ENCODE peak calls at places on chromosomes 4 and X, in seven cellular contexts. One of them, this sample, is unnamed.

GRCh38 chr4:108953941-108954340 is 191.1 kb upstream of the ETNPPL start:
- DNase-seq in H1: no peak
- DNase-seq in H9: no peak
- DNase-seq in IMR-90: no peak
- DNase-seq in neuronal stem cell: no peak
- DNase-seq in mesendoderm: no peak
- DNase-seq in mesenchymal stem cell: no peak
- DNase-seq in this sample: no peak

GRCh38 chr4:8862800-8863758 is 8.6 kb downstream of the HMX1 start:
- DNase-seq in H1: peak; percentile 58
- DNase-seq in H9: no peak
- DNase-seq in IMR-90: no peak
- DNase-seq in neuronal stem cell: no peak
- DNase-seq in mesendoderm: no peak
- DNase-seq in mesenchymal stem cell: no peak
- DNase-seq in this sample: no peak

GRCh38 chr4:82044141-82044993 is 329.4 kb downstream of the HNRNPD start:
- DNase-seq in H1: peak; percentile 84
- DNase-seq in H9: peak; percentile 82
- DNase-seq in IMR-90: peak; percentile 0
- DNase-seq in neuronal stem cell: peak; percentile 72
- DNase-seq in mesendoderm: peak; percentile 83
- DNase-seq in mesenchymal stem cell: peak; percentile 10
- DNase-seq in this sample: peak; percentile 54

GRCh38 chr4:93317571-93317970 is 511.0 kb upstream of the ATOH1 start:
- DNase-seq in H1: no peak
- DNase-seq in H9: no peak
- DNase-seq in IMR-90: no peak
- DNase-seq in neuronal stem cell: no peak
- DNase-seq in mesendoderm: no peak
- DNase-seq in mesenchymal stem cell: no peak
- DNase-seq in this sample: no peak

GRCh38 chr4:67928547-67928946 is 34.7 kb downstream of the TMPRSS11A start:
- DNase-seq in H1: no peak
- DNase-seq in H9: no peak
- DNase-seq in IMR-90: no peak
- DNase-seq in neuronal stem cell: no peak
- DNase-seq in mesendoderm: peak; percentile 81
- DNase-seq in mesenchymal stem cell: no peak
- DNase-seq in this sample: no peak

GRCh38 chrX:68989865-68990606 is 161.2 kb downstream of the EFNB1 start:
- DNase-seq in H1: peak; percentile 58
- DNase-seq in H9: peak; percentile 83
- DNase-seq in IMR-90: peak; percentile 82
- DNase-seq in neuronal stem cell: peak; percentile 12
- DNase-seq in mesendoderm: peak; percentile 98
- DNase-seq in mesenchymal stem cell: peak; percentile 79
- DNase-seq in this sample: peak; percentile 51

GRCh38 chrX:45900751-45901150 is 644.5 kb downstream of the ZNF674 start:
- DNase-seq in H1: no peak
- DNase-seq in H9: no peak
- DNase-seq in IMR-90: no peak
- DNase-seq in neuronal stem cell: peak; percentile 1
- DNase-seq in mesendoderm: no peak
- DNase-seq in mesenchymal stem cell: peak; percentile 10
- DNase-seq in this sample: peak; percentile 2

GRCh38 chr4:175953960-175954521 is 111.6 kb upstream of the WDR17 start:
- DNase-seq in H1: no peak
- DNase-seq in H9: no peak
- DNase-seq in IMR-90: no peak
- DNase-seq in neuronal stem cell: no peak
- DNase-seq in mesendoderm: peak; percentile 47
- DNase-seq in mesenchymal stem cell: no peak
- DNase-seq in this sample: no peak

GRCh38 chr4:101288365-101289145 is 58.8 kb downstream of the PPP3CA start:
- DNase-seq in H1: no peak
- DNase-seq in H9: no peak
- DNase-seq in IMR-90: peak; percentile 32
- DNase-seq in neuronal stem cell: no peak
- DNase-seq in mesendoderm: no peak
- DNase-seq in mesenchymal stem cell: no peak
- DNase-seq in this sample: no peak

GRCh38 chr4:153212755-153213154 is 8.5 kb downstream of the TRIM2 start:
- DNase-seq in H1: no peak
- DNase-seq in H9: no peak
- DNase-seq in IMR-90: no peak
- DNase-seq in neuronal stem cell: no peak
- DNase-seq in mesendoderm: no peak
- DNase-seq in mesenchymal stem cell: no peak
- DNase-seq in this sample: no peak

GRCh38 chr4:39043697-39044363 is 11.6 kb upstream of the TMEM156 start:
- DNase-seq in H1: no peak
- DNase-seq in H9: no peak
- DNase-seq in IMR-90: peak; percentile 52
- DNase-seq in neuronal stem cell: no peak
- DNase-seq in mesendoderm: peak; percentile 14
- DNase-seq in mesenchymal stem cell: peak; percentile 80
- DNase-seq in this sample: peak; percentile 50

GRCh38 chr4:37541956-37542355 is 144.2 kb downstream of the RELL1 start:
- DNase-seq in H1: no peak
- DNase-seq in H9: no peak
- DNase-seq in IMR-90: no peak
- DNase-seq in neuronal stem cell: no peak
- DNase-seq in mesendoderm: no peak
- DNase-seq in mesenchymal stem cell: no peak
- DNase-seq in this sample: no peak

GRCh38 chr4:114811564-114812360 is 213.2 kb downstream of the UGT8 start:
- DNase-seq in H1: no peak
- DNase-seq in H9: no peak
- DNase-seq in IMR-90: no peak
- DNase-seq in neuronal stem cell: no peak
- DNase-seq in mesendoderm: peak; percentile 3
- DNase-seq in mesenchymal stem cell: no peak
- DNase-seq in this sample: no peak

GRCh38 chrX:675896-676295 is 45.3 kb downstream of the SHOX start:
- DNase-seq in H1: peak; percentile 53
- DNase-seq in H9: peak; percentile 57
- DNase-seq in IMR-90: no peak
- DNase-seq in neuronal stem cell: peak; percentile 30
- DNase-seq in mesendoderm: peak; percentile 26
- DNase-seq in mesenchymal stem cell: no peak
- DNase-seq in this sample: no peak

GRCh38 chrX:49003696-49004095 is 1.6 kb upstream of the GRIPAP1 start:
- DNase-seq in H1: no peak
- DNase-seq in H9: no peak
- DNase-seq in IMR-90: no peak
- DNase-seq in neuronal stem cell: no peak
- DNase-seq in mesendoderm: no peak
- DNase-seq in mesenchymal stem cell: no peak
- DNase-seq in this sample: no peak

GRCh38 chr4:145045180-145045579 is 52.8 kb downstream of the ANAPC10 start:
- DNase-seq in H1: no peak
- DNase-seq in H9: no peak
- DNase-seq in IMR-90: no peak
- DNase-seq in neuronal stem cell: no peak
- DNase-seq in mesendoderm: no peak
- DNase-seq in mesenchymal stem cell: no peak
- DNase-seq in this sample: no peak

GRCh38 chrX:25300994-25301393 is 285.2 kb upstream of the ARX start:
- DNase-seq in H1: no peak
- DNase-seq in H9: no peak
- DNase-seq in IMR-90: no peak
- DNase-seq in neuronal stem cell: no peak
- DNase-seq in mesendoderm: no peak
- DNase-seq in mesenchymal stem cell: no peak
- DNase-seq in this sample: no peak
- H2AK5ac ChIP-seq in H1: no peak overlapping the region
- H2AK5ac ChIP-seq in H9: no peak overlapping the region
- H2AK5ac ChIP-seq in IMR-90: no peak overlapping the region
- H2AK5ac ChIP-seq in neuronal stem cell: no peak overlapping the region
- H2AK5ac ChIP-seq in mesendoderm: no peak overlapping the region
- H2AK5ac ChIP-seq in mesenchymal stem cell: no peak overlapping the region
- H2AK5ac ChIP-seq in this sample: no peak overlapping the region

GRCh38 chr4:88442636-88443260 is 14.2 kb upstream of the HERC5 start:
- DNase-seq in H1: no peak
- DNase-seq in H9: no peak
- DNase-seq in IMR-90: no peak
- DNase-seq in neuronal stem cell: no peak
- DNase-seq in mesendoderm: peak; percentile 14
- DNase-seq in mesenchymal stem cell: no peak
- DNase-seq in this sample: no peak

GRCh38 chr4:88441696-88442095 is 15.2 kb upstream of the HERC5 start:
- DNase-seq in H1: no peak
- DNase-seq in H9: no peak
- DNase-seq in IMR-90: no peak
- DNase-seq in neuronal stem cell: no peak
- DNase-seq in mesendoderm: no peak
- DNase-seq in mesenchymal stem cell: peak; percentile 14
- DNase-seq in this sample: no peak

GRCh38 chr4:88440146-88440545 is 16.8 kb upstream of the HERC5 start:
- DNase-seq in H1: no peak
- DNase-seq in H9: no peak
- DNase-seq in IMR-90: no peak
- DNase-seq in neuronal stem cell: no peak
- DNase-seq in mesendoderm: no peak
- DNase-seq in mesenchymal stem cell: no peak
- DNase-seq in this sample: no peak

GRCh38 chr4:88443486-88443885 is 13.4 kb upstream of the HERC5 start:
- DNase-seq in H1: no peak
- DNase-seq in H9: no peak
- DNase-seq in IMR-90: no peak
- DNase-seq in neuronal stem cell: no peak
- DNase-seq in mesendoderm: no peak
- DNase-seq in mesenchymal stem cell: no peak
- DNase-seq in this sample: no peak

DNA sequence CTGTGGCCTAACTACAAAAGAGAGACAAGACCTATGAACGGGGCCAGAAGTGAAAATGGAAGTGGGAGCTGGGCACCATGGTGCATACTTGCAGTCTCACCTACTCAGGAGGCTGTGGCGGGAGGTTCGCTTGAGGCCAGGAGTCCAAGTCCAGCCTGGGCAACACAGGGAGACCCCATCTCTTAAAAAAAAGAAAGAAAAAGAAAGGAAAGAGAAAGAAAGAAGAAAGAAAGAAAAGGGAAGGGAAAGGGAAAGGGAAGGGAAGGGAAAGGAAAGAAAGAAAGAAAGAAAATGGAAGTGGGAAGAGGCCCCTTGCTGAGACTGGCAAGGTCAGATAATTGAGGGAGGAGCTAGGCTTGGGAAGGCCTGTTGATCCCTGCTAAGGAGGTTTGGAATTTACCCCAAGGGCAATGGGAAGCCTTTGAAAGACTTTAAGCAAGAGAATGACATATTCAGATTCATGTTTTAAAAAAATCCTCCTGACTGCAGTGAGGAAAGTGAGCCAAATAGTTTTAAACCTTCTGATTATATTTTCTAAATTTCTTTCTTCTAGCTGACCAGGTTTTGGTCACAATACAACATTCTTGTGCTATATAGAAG is 17.7 kb upstream of the HERC5 start:
- DNase-seq in H1: no peak
- DNase-seq in H9: peak; percentile 64
- DNase-seq in IMR-90: no peak
- DNase-seq in neuronal stem cell: no peak
- DNase-seq in mesendoderm: peak; percentile 95
- DNase-seq in mesenchymal stem cell: no peak
- DNase-seq in this sample: peak; percentile 72
- H2AK5ac ChIP-seq in H1: no peak overlapping the region
- H2AK5ac ChIP-seq in H9: no peak overlapping the region
- H2AK5ac ChIP-seq in IMR-90: no peak overlapping the region
- H2AK5ac ChIP-seq in neuronal stem cell: no peak overlapping the region
- H2AK5ac ChIP-seq in mesendoderm: no peak overlapping the region
- H2AK5ac ChIP-seq in mesenchymal stem cell: no peak overlapping the region
- H2AK5ac ChIP-seq in this sample: no peak overlapping the region

GRCh38 chr4:139243448-139244365 is 36.3 kb downstream of the MGARP start:
- DNase-seq in H1: no peak
- DNase-seq in H9: no peak
- DNase-seq in IMR-90: peak; percentile 99
- DNase-seq in neuronal stem cell: no peak
- DNase-seq in mesendoderm: no peak
- DNase-seq in mesenchymal stem cell: peak; percentile 88
- DNase-seq in this sample: peak; percentile 95
- H2AK5ac ChIP-seq in H1: no peak overlapping the region
- H2AK5ac ChIP-seq in H9: no peak overlapping the region
- H2AK5ac ChIP-seq in IMR-90: peak overlapping the region; percentile 97
- H2AK5ac ChIP-seq in neuronal stem cell: no peak overlapping the region
- H2AK5ac ChIP-seq in mesendoderm: no peak overlapping the region
- H2AK5ac ChIP-seq in mesenchymal stem cell: peak overlapping the region; percentile 63
- H2AK5ac ChIP-seq in this sample: no peak overlapping the region

GRCh38 chr4:139656614-139657486 is 8.8 kb upstream of the MGST2 start:
- DNase-seq in H1: peak; percentile 58
- DNase-seq in H9: peak; percentile 76
- DNase-seq in IMR-90: peak; percentile 78
- DNase-seq in neuronal stem cell: peak; percentile 62
- DNase-seq in mesendoderm: peak; percentile 89
- DNase-seq in mesenchymal stem cell: peak; percentile 81
- DNase-seq in this sample: peak; percentile 86

GRCh38 chr4:139660518-139661149 is 5.0 kb upstream of the MGST2 start:
- DNase-seq in H1: no peak
- DNase-seq in H9: no peak
- DNase-seq in IMR-90: no peak
- DNase-seq in neuronal stem cell: no peak
- DNase-seq in mesendoderm: no peak
- DNase-seq in mesenchymal stem cell: no peak
- DNase-seq in this sample: no peak

GRCh38 chr4:139658185-139658584 is 7.4 kb upstream of the MGST2 start:
- DNase-seq in H1: no peak
- DNase-seq in H9: peak; percentile 58
- DNase-seq in IMR-90: no peak
- DNase-seq in neuronal stem cell: no peak
- DNase-seq in mesendoderm: no peak
- DNase-seq in mesenchymal stem cell: no peak
- DNase-seq in this sample: no peak

GRCh38 chr4:139658983-139659382 is 6.6 kb upstream of the MGST2 start:
- DNase-seq in H1: no peak
- DNase-seq in H9: no peak
- DNase-seq in IMR-90: no peak
- DNase-seq in neuronal stem cell: no peak
- DNase-seq in mesendoderm: no peak
- DNase-seq in mesenchymal stem cell: no peak
- DNase-seq in this sample: no peak

DNA sequence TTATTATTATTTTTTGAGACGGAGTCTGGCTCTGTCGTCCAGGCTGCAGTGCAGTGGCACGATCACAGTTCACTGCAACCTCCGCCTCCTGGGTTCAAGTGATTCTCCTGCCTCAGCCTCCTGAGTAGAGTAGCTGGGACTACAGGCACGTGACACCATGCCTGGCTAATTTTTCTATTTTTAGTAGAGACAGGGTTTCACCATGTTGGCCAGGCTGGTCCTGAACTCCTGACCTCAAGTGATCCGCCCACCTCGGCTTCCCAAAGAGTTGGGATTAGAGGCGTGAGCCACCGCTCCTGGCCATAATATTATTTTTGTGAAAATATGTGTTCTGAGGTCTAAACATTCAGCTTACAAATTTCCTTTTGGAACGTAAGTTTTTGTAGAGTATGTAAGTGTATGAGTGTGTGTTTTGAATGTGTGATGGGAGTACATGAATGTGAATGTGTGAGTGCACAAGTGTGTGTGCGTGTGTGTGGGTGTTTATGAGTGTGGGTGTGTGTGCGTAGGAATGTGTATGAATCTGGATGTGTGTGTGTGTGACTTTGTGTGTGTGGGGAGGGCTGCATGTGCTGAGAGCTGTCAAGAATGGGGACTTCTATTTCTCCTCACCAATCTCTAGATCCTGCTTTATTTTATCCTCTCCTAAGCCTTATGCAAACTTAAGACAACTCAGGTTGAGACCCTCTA is 5.7 kb upstream of the MGST2 start:
- DNase-seq in H1: no peak
- DNase-seq in H9: no peak
- DNase-seq in IMR-90: no peak
- DNase-seq in neuronal stem cell: no peak
- DNase-seq in mesendoderm: no peak
- DNase-seq in mesenchymal stem cell: no peak
- DNase-seq in this sample: no peak
- H2AK5ac ChIP-seq in H1: no peak overlapping the region
- H2AK5ac ChIP-seq in H9: no peak overlapping the region
- H2AK5ac ChIP-seq in IMR-90: peak overlapping the region; percentile 61
- H2AK5ac ChIP-seq in neuronal stem cell: no peak overlapping the region
- H2AK5ac ChIP-seq in mesendoderm: no peak overlapping the region
- H2AK5ac ChIP-seq in mesenchymal stem cell: no peak overlapping the region
- H2AK5ac ChIP-seq in this sample: no peak overlapping the region